ENCODE peak calls at places on chromosomes 1 and 21, in ten cellular contexts. G is HAP-1; Z is ELR; V is pancreas; O is stimulated activated CD4-positive, alpha-beta T cell treated with anti-CD3 and anti-CD28 coated beads, TNF-alpha, amount 100 ng/mL, for 4 hours; E is LHCN-M2; M is activated T-cell treated with anti-CD3 and anti-CD28 coated beads for 24 hours; C is activated CD4-positive, alpha-beta T cell treated with anti-CD3 and anti-CD28 coated beads, Interleukin-2, amount 50 U/mL, for 24 hours; A is DMS79; L is HTR-8/SVneo. B is an unnamed sample.

GRCh38 chr1:174040387-174040786 is 18.2 kb upstream of the RC3H1 start:
- DNase-seq in L (peak), E (peak), Z (peak), C (no peak), O (no peak), M (no peak), A (peak), V (no peak), G (no peak), B (peak)

GRCh38 chr21:33924766-33925100 is 9.1 kb upstream of the ATP5PO start:
- DNase-seq in A (no peak), G (no peak), M (no peak), V (no peak), Z (no peak), O (no peak), C (no peak), E (no peak), L (no peak), B (no peak)

GRCh38 chr1:43600033-43601020 is 49.6 kb upstream of the KDM4A start:
- DNase-seq in A (no peak), Z (no peak), L (no peak), V (no peak), G (no peak), O (no peak), E (no peak), M (no peak), C (no peak), B (no peak)

GRCh38 chr1:199122532-199123311 is 483.9 kb downstream of the PTPRC start:
- DNase-seq in A (no peak), L (no peak), M (no peak), G (no peak), V (no peak), C (no peak), O (no peak), Z (peak), E (peak), B (no peak)

GRCh38 chr1:53069663-53070327 is 7.8 kb downstream of the PODN start:
- DNase-seq in V (no peak), C (no peak), O (no peak), M (no peak), E (no peak), Z (no peak), A (no peak), L (no peak), G (no peak), B (no peak)

GRCh38 chr1:232952514-232953175 is 2.2 kb downstream of the NTPCR start:
- DNase-seq in C (no peak), A (no peak), L (peak), M (no peak), V (no peak), O (no peak), Z (peak), G (peak), E (peak), B (peak)

GRCh38 chr1:17944606-17945005 is 163.0 kb upstream of the IGSF21 start:
- DNase-seq in V (no peak), E (no peak), L (no peak), O (no peak), C (no peak), G (no peak), M (no peak), Z (peak), A (no peak), B (no peak)

GRCh38 chr1:229758101-229759036 is 132.3 kb downstream of the URB2 start:
- DNase-seq in C (no peak), M (no peak), L (no peak), Z (peak), A (no peak), V (no peak), O (no peak), G (no peak), E (peak), B (no peak)

GRCh38 chr1:180930687-180931086 is 18.0 kb downstream of the KIAA1614 start:
- DNase-seq in A (peak), Z (no peak), C (no peak), E (no peak), L (no peak), O (no peak), V (no peak), G (no peak), M (no peak), B (no peak)

GRCh38 chr1:100188617-100189016 is 10.6 kb upstream of the LRRC39 start:
- DNase-seq in E (peak), M (no peak), A (peak), V (no peak), L (no peak), O (no peak), Z (no peak), G (peak), C (no peak), B (no peak)

GRCh38 chr1:110986407-110986891 is 22.7 kb upstream of the LRIF1 start:
- DNase-seq in G (no peak), V (no peak), C (no peak), O (no peak), L (no peak), A (no peak), M (no peak), Z (no peak), E (no peak), B (no peak)

GRCh38 chr1:46806196-46807020 is 7.6 kb downstream of the CYP4B1 start:
- DNase-seq in A (no peak), O (no peak), V (no peak), G (no peak), E (no peak), M (no peak), C (no peak), Z (peak), L (no peak), B (no peak)

GRCh38 chr1:225462429-225462713 is 34.5 kb upstream of the LBR start:
- DNase-seq in G (no peak), E (no peak), C (no peak), M (no peak), V (no peak), Z (no peak), L (no peak), A (no peak), O (no peak), B (no peak)

GRCh38 chr1:23960291-23960718 is 677 bp downstream of the PNRC2 start:
- DNase-seq in Z (peak), L (no peak), C (no peak), O (no peak), G (no peak), V (no peak), M (no peak), E (no peak), A (no peak), B (no peak)

GRCh38 chr1:195584870-195585624 is 1023.2 kb downstream of the KCNT2 start:
- DNase-seq in M (no peak), L (no peak), A (no peak), G (no peak), O (no peak), V (no peak), E (no peak), Z (peak), C (no peak), B (no peak)

GRCh38 chr1:205064301-205064700 is 20.0 kb downstream of the TMEM81 start:
- DNase-seq in O (no peak), Z (no peak), G (no peak), L (no peak), M (no peak), C (no peak), V (no peak), E (no peak), A (no peak), B (no peak)

GRCh38 chr1:198290089-198290683 is 133.4 kb downstream of the NEK7 start:
- DNase-seq in C (no peak), E (peak), Z (no peak), A (no peak), O (no peak), V (no peak), G (no peak), L (no peak), M (no peak), B (no peak)

GRCh38 chr1:201489656-201490261 is 17.2 kb downstream of the CSRP1 start:
- DNase-seq in G (no peak), A (no peak), Z (peak), C (no peak), E (no peak), V (no peak), L (no peak), M (no peak), O (no peak), B (no peak)

GRCh38 chr1:13643017-13643416 is 57.0 kb upstream of the PRDM2 start:
- DNase-seq in O (no peak), C (no peak), Z (no peak), G (no peak), L (no peak), M (no peak), V (no peak), A (no peak), E (no peak), B (no peak)

GRCh38 chr1:3007298-3008147 is 13.7 kb upstream of the ACTRT2 start:
- DNase-seq in M (no peak), O (no peak), V (no peak), E (no peak), L (no peak), G (no peak), Z (no peak), A (no peak), C (no peak), B (no peak)

GRCh38 chr1:27521336-27522147 is 31.6 kb upstream of the WASF2 start:
- DNase-seq in O (peak), Z (no peak), E (no peak), G (no peak), L (no peak), V (no peak), M (no peak), A (no peak), C (no peak), B (no peak)

GRCh38 chr21:39051561-39051949 is 131.7 kb downstream of the PSMG1 start:
- DNase-seq in L (no peak), C (no peak), A (no peak), M (no peak), O (no peak), V (no peak), G (no peak), Z (peak), E (peak), B (no peak)

GRCh38 chr1:6414443-6414844 is 5.3 kb downstream of the HES2 start:
- DNase-seq in O (no peak), G (peak), A (peak), V (no peak), C (no peak), Z (peak), M (peak), E (peak), L (peak), B (no peak)

GRCh38 chr1:105416246-105416645 is 1640.2 kb upstream of the PRMT6 start:
- DNase-seq in V (no peak), C (no peak), L (no peak), Z (no peak), M (no peak), A (no peak), O (no peak), E (no peak), G (no peak), B (no peak)

GRCh38 chr1:206049293-206049692 is 3.7 kb upstream of the RHEX start:
- DNase-seq in O (no peak), L (no peak), A (no peak), V (no peak), M (no peak), C (no peak), Z (no peak), G (no peak), E (no peak), B (no peak)

GRCh38 chr1:11730429-11730861 is 5.5 kb upstream of the AGTRAP start:
- DNase-seq in C (no peak), A (no peak), E (no peak), M (peak), Z (peak), G (no peak), L (no peak), O (no peak), V (no peak), B (no peak)

GRCh38 chr1:192588546-192588945 is 13.0 kb downstream of the RGS1 start:
- DNase-seq in A (no peak), Z (peak), L (no peak), C (no peak), V (no peak), O (no peak), G (no peak), E (peak), M (no peak), B (no peak)

GRCh38 chr1:2561898-2562895 is 6.0 kb downstream of the TNFRSF14 start:
- DNase-seq in V (peak), M (no peak), L (no peak), E (no peak), A (no peak), O (no peak), Z (no peak), G (no peak), C (no peak), B (no peak)

GRCh38 chr1:172900359-172900997 is 150.3 kb downstream of the TNFSF18 start:
- DNase-seq in O (no peak), G (no peak), C (no peak), A (no peak), V (no peak), L (no peak), M (no peak), Z (no peak), E (no peak), B (no peak)